ENCODE peak calls at places on chromosomes 7 and 10, in eight cellular contexts. Y, R, U, K, V, J, I and A are unnamed samples.

GRCh38 chr7:120405652-120406051 is 132.7 kb downstream of the KCND2 start:
- DNase-seq in Y (no peak), R (no peak), U (no peak), K (no peak), V (no peak), J (no peak), I (no peak), A (no peak)

GRCh38 chr7:49631071-49631826 is 142.2 kb upstream of the VWC2 start:
- DNase-seq in Y (no peak), R (no peak), U (no peak), K (no peak), V (no peak), J (no peak), I (no peak), A (no peak)

GRCh38 chr7:99392659-99393362 is 15.6 kb downstream of the PDAP1 start:
- DNase-seq in Y (peak; percentile 88), R (no peak), U (no peak), K (peak; percentile 95), V (no peak), J (peak; percentile 50), I (peak; percentile 65), A (no peak)

GRCh38 chr10:77637474-77637985 is at the start of gene KCNMA1:
- DNase-seq in Y (peak; percentile 37), R (no peak), U (no peak), K (no peak), V (no peak), J (no peak), I (no peak), A (no peak)

GRCh38 chr10:33706191-33706590 is 371.7 kb upstream of the NRP1 start:
- DNase-seq in Y (no peak), R (peak; percentile 81), U (no peak), K (no peak), V (no peak), J (no peak), I (no peak), A (no peak)

GRCh38 chr10:15427836-15428414 is 56.8 kb upstream of the FAM171A1 start:
- DNase-seq in Y (peak; percentile 13), R (peak; percentile 28), U (no peak), K (peak; percentile 45), V (no peak), J (no peak), I (no peak), A (peak; percentile 41)

GRCh38 chr10:10915215-10915614 is 102.5 kb upstream of the CELF2 start:
- DNase-seq in Y (no peak), R (no peak), U (no peak), K (no peak), V (no peak), J (no peak), I (no peak), A (no peak)

GRCh38 chr7:106772655-106773108 is 92.4 kb upstream of the PIK3CG start:
- DNase-seq in Y (no peak), R (peak; percentile 47), U (no peak), K (peak; percentile 24), V (no peak), J (no peak), I (no peak), A (no peak)

GRCh38 chr10:6348091-6348862 is 145.5 kb downstream of the PFKFB3 start:
- DNase-seq in Y (no peak), R (peak; percentile 7), U (peak; percentile 51), K (no peak), V (no peak), J (peak; percentile 48), I (peak; percentile 74), A (no peak)

GRCh38 chr10:32169556-32169955 is 113.3 kb upstream of the KIF5B start:
- DNase-seq in Y (no peak), R (no peak), U (no peak), K (no peak), V (no peak), J (no peak), I (no peak), A (no peak)

GRCh38 chr7:38211940-38212339 is 33.9 kb downstream of the STARD3NL start:
- DNase-seq in Y (no peak), R (no peak), U (peak; percentile 46), K (no peak), V (no peak), J (no peak), I (no peak), A (no peak)

GRCh38 chr10:2508971-2509605 is 558.3 kb upstream of the PFKP start:
- DNase-seq in Y (no peak), R (no peak), U (no peak), K (no peak), V (no peak), J (no peak), I (no peak), A (no peak)